ENCODE peak calls at places on chromosome 2, in eight cellular contexts. E is brain microvascular endothelial cell, I is RWPE1, T is HL-60, H is IMR-90, D is right lobe of liver, W is tibial nerve, J is substantia nigra. X is an unnamed sample.

GRCh38 chr2:58501371-58501770 is 260.2 kb upstream of the FANCL start:
- DNase-seq in E (no peak), I (no peak), T (no peak), H (no peak), D (no peak), W (no peak), J (peak; percentile 31), X (no peak)

GRCh38 chr2:10659898-10660568 is 29.7 kb downstream of the NOL10 start:
- DNase-seq in E (peak; percentile 88), I (peak; percentile 30), T (no peak), H (peak; percentile 90), D (peak; percentile 72), W (no peak), J (peak; percentile 41), X (no peak)

GRCh38 chr2:207772081-207772843 is 2.6 kb upstream of the FZD5 start:
- DNase-seq in E (no peak), I (no peak), T (no peak), H (no peak), D (no peak), W (no peak), J (no peak), X (no peak)

GRCh38 chr2:83531211-83531610 is 927.9 kb downstream of the SUCLG1 start:
- DNase-seq in E (no peak), I (no peak), T (no peak), H (no peak), D (no peak), W (no peak), J (no peak), X (no peak)

GRCh38 chr2:69017876-69018275 is 4.9 kb downstream of the ANTXR1 start:
- DNase-seq in E (no peak), I (no peak), T (no peak), H (peak; percentile 49), D (no peak), W (no peak), J (no peak), X (no peak)

GRCh38 chr2:3745901-3746300 is 42.5 kb downstream of the DCDC2C start:
- DNase-seq in E (no peak), I (no peak), T (no peak), H (no peak), D (peak; percentile 24), W (no peak), J (no peak), X (no peak)

GRCh38 chr2:20960003-20960402 is 83.9 kb downstream of the APOB start:
- DNase-seq in E (no peak), I (no peak), T (no peak), H (no peak), D (no peak), W (no peak), J (no peak), X (no peak)

GRCh38 chr2:32289165-32290054 is 11.7 kb downstream of the YIPF4 start:
- DNase-seq in E (no peak), I (peak; percentile 47), T (peak; percentile 57), H (peak; percentile 86), D (no peak), W (no peak), J (no peak), X (no peak)

GRCh38 chr2:18690342-18690741 is 101.0 kb upstream of the NT5C1B start:
- DNase-seq in E (no peak), I (no peak), T (no peak), H (no peak), D (no peak), W (no peak), J (no peak), X (no peak)

GRCh38 chr2:218022851-218023530 is 20.2 kb upstream of the TNS1 start:
- DNase-seq in E (no peak), I (no peak), T (no peak), H (no peak), D (peak; percentile 12), W (peak; percentile 4), J (no peak), X (no peak)

GRCh38 chr2:25228848-25229674 is 60.7 kb upstream of the POMC start:
- DNase-seq in E (peak; percentile 61), I (peak; percentile 89), T (peak; percentile 49), H (peak; percentile 72), D (peak; percentile 64), W (peak; percentile 34), J (peak; percentile 69), X (peak; percentile 77)
- H3K27ac ChIP-seq in E (no peak overlapping the region), I (no peak overlapping the region), T (no peak overlapping the region), H (no peak overlapping the region), D (no peak overlapping the region), W (peak overlapping the region; percentile 35), J (no peak overlapping the region), X (peak overlapping the region; percentile 58)

GRCh38 chr2:160224060-160224459 is 24.0 kb upstream of the ITGB6 start:
- DNase-seq in E (peak; percentile 96), I (peak; percentile 93), T (no peak), H (peak; percentile 98), D (no peak), W (no peak), J (no peak), X (no peak)
- H3K27ac ChIP-seq in E (peak overlapping the region; percentile 99), I (peak overlapping the region; percentile 99), T (no peak overlapping the region), H (peak overlapping the region; percentile 27), D (no peak overlapping the region), W (no peak overlapping the region), J (no peak overlapping the region), X (peak overlapping the region; percentile 38)

DNA sequence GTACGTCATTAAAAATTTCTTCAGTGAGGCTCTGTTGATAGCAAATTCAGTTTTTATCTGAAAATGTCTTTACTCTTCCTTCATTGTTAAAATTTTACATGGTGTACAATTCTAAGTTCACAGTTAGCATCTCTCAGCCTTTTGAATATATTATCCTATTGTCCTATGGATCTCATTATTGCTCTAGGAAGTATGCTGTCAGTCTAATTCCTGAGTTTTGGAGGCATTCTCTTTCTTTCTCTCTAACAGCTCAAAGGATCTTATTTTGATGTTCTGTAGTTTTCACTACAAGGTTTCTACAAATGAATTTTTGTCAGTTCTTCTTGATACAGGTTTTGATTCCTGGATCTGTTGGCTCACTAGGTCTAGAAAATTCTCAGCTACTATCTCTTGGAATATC is 2.9 kb upstream of the ACMSD start:
- DNase-seq in E (no peak), I (no peak), T (no peak), H (no peak), D (no peak), W (no peak), J (no peak), X (no peak)
- H3K27ac ChIP-seq in E (no peak overlapping the region), I (no peak overlapping the region), T (no peak overlapping the region), H (no peak overlapping the region), D (no peak overlapping the region), W (no peak overlapping the region), J (no peak overlapping the region), X (no peak overlapping the region)

GRCh38 chr2:64203131-64204005 is 59.1 kb upstream of the PELI1 start:
- DNase-seq in E (no peak), I (no peak), T (no peak), H (peak; percentile 59), D (no peak), W (no peak), J (peak; percentile 14), X (no peak)
- H3K27ac ChIP-seq in E (peak overlapping the region; percentile 81), I (no peak overlapping the region), T (peak overlapping the region; percentile 76), H (peak overlapping the region; percentile 45), D (peak overlapping the region; percentile 53), W (peak overlapping the region; percentile 82), J (peak overlapping the region; percentile 73), X (peak overlapping the region; percentile 74)

GRCh38 chr2:23427976-23428375 is 43.0 kb downstream of the KLHL29 start:
- DNase-seq in E (no peak), I (no peak), T (no peak), H (no peak), D (no peak), W (no peak), J (no peak), X (peak; percentile 46)

GRCh38 chr2:23425338-23425871 is 40.4 kb downstream of the KLHL29 start:
- DNase-seq in E (no peak), I (no peak), T (no peak), H (no peak), D (no peak), W (no peak), J (no peak), X (peak; percentile 55)

GRCh38 chr2:23425886-23426283 is 40.9 kb downstream of the KLHL29 start:
- DNase-seq in E (peak; percentile 22), I (no peak), T (no peak), H (peak; percentile 75), D (no peak), W (no peak), J (no peak), X (peak; percentile 36)

GRCh38 chr2:23427350-23427749 is 42.4 kb downstream of the KLHL29 start:
- DNase-seq in E (no peak), I (no peak), T (no peak), H (no peak), D (no peak), W (no peak), J (no peak), X (peak; percentile 43)

GRCh38 chr2:23426284-23426905 is 41.4 kb downstream of the KLHL29 start:
- DNase-seq in E (peak; percentile 71), I (no peak), T (no peak), H (peak; percentile 88), D (no peak), W (no peak), J (no peak), X (peak; percentile 81)
- H3K27ac ChIP-seq in E (peak overlapping the region; percentile 42), I (peak overlapping the region; percentile 69), T (no peak overlapping the region), H (peak overlapping the region; percentile 64), D (no peak overlapping the region), W (no peak overlapping the region), J (no peak overlapping the region), X (peak overlapping the region; percentile 40)

GRCh38 chr2:46336560-46336959 is 39.4 kb downstream of the EPAS1 start:
- DNase-seq in E (peak; percentile 56), I (no peak), T (no peak), H (peak; percentile 88), D (no peak), W (no peak), J (no peak), X (no peak)
- H3K27ac ChIP-seq in E (peak overlapping the region; percentile 94), I (no peak overlapping the region), T (no peak overlapping the region), H (peak overlapping the region; percentile 87), D (peak overlapping the region; percentile 7), W (peak overlapping the region; percentile 78), J (peak overlapping the region; percentile 58), X (peak overlapping the region; percentile 89)

GRCh38 chr2:190984595-190984994 is 29.4 kb downstream of the STAT1 start:
- DNase-seq in E (peak; percentile 61), I (peak; percentile 71), T (no peak), H (peak; percentile 86), D (no peak), W (no peak), J (no peak), X (no peak)

GRCh38 chr2:190987938-190988337 is 26.0 kb downstream of the STAT1 start:
- DNase-seq in E (no peak), I (no peak), T (no peak), H (no peak), D (no peak), W (no peak), J (no peak), X (no peak)

GRCh38 chr2:190986221-190986953 is 27.6 kb downstream of the STAT1 start:
- DNase-seq in E (no peak), I (no peak), T (no peak), H (no peak), D (peak; percentile 67), W (no peak), J (no peak), X (no peak)

GRCh38 chr2:190988910-190989309 is 25.1 kb downstream of the STAT1 start:
- DNase-seq in E (no peak), I (no peak), T (no peak), H (no peak), D (no peak), W (no peak), J (no peak), X (no peak)

DNA sequence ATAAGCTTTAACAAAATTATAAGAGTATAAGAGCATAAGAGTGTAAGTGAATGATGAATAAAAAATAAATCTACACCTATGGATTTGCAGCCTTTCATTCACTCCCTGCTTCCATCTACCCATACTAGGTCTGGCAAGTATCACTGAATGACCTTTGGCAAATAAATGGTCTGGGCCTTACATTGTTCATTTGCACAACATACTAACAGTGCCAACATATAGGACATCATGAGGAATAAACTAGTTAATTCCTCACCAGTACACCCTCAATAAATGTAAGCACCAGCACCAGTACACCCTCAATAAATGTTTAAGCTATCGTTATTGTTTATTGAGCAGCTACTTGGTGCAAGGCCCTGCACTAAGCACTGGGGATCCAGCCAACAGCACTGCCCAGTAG is 26.9 kb downstream of the STAT1 start:
- DNase-seq in E (no peak), I (no peak), T (no peak), H (no peak), D (no peak), W (no peak), J (no peak), X (no peak)
- H3K27ac ChIP-seq in E (no peak overlapping the region), I (no peak overlapping the region), T (no peak overlapping the region), H (no peak overlapping the region), D (no peak overlapping the region), W (no peak overlapping the region), J (no peak overlapping the region), X (no peak overlapping the region)